ENCODE peak calls at places on chromosomes 4 and X, in nine cellular contexts. One of them, this sample, is unnamed.

GRCh38 chr4:105246712-105247111 is 100.0 kb downstream of the TET2 start:
- DNase-seq in CD8-positive, alpha-beta T cell: no peak
- DNase-seq in heart left ventricle: no peak
- DNase-seq in psoas muscle: no peak
- DNase-seq in esophagus muscularis mucosa: no peak
- DNase-seq in colonic mucosa: no peak
- DNase-seq in upper lobe of right lung: no peak
- DNase-seq in left ventricle myocardium inferior: no peak
- DNase-seq in lower lobe of right lung: no peak
- DNase-seq in this sample: no peak

GRCh38 chrX:51456246-51456645 is 40.1 kb downstream of the NUDT11 start:
- DNase-seq in lower lobe of right lung: no peak
- DNase-seq in upper lobe of right lung: no peak
- DNase-seq in CD8-positive, alpha-beta T cell: no peak
- DNase-seq in left ventricle myocardium inferior: no peak
- DNase-seq in heart left ventricle: no peak
- DNase-seq in esophagus muscularis mucosa: no peak
- DNase-seq in psoas muscle: no peak
- DNase-seq in colonic mucosa: no peak
- DNase-seq in this sample: no peak

GRCh38 chrX:71909956-71910355 is 689 bp upstream of the NHSL2 start:
- DNase-seq in CD8-positive, alpha-beta T cell: no peak
- DNase-seq in left ventricle myocardium inferior: no peak
- DNase-seq in colonic mucosa: no peak
- DNase-seq in psoas muscle: no peak
- DNase-seq in upper lobe of right lung: no peak
- DNase-seq in heart left ventricle: peak; percentile 7
- DNase-seq in lower lobe of right lung: no peak
- DNase-seq in esophagus muscularis mucosa: no peak
- DNase-seq in this sample: no peak

GRCh38 chr4:123530357-123530756 is 133.8 kb downstream of the SPRY1 start:
- DNase-seq in left ventricle myocardium inferior: no peak
- DNase-seq in upper lobe of right lung: no peak
- DNase-seq in lower lobe of right lung: no peak
- DNase-seq in CD8-positive, alpha-beta T cell: no peak
- DNase-seq in esophagus muscularis mucosa: no peak
- DNase-seq in heart left ventricle: no peak
- DNase-seq in colonic mucosa: no peak
- DNase-seq in psoas muscle: no peak
- DNase-seq in this sample: no peak

GRCh38 chr4:4986856-4987255 is 32.4 kb downstream of the CYTL1 start:
- DNase-seq in upper lobe of right lung: no peak
- DNase-seq in left ventricle myocardium inferior: no peak
- DNase-seq in lower lobe of right lung: no peak
- DNase-seq in esophagus muscularis mucosa: peak; percentile 34
- DNase-seq in heart left ventricle: no peak
- DNase-seq in colonic mucosa: no peak
- DNase-seq in CD8-positive, alpha-beta T cell: no peak
- DNase-seq in psoas muscle: no peak
- DNase-seq in this sample: no peak

GRCh38 chr4:53693909-53694308 is 102.6 kb upstream of the LNX1 start:
- DNase-seq in heart left ventricle: no peak
- DNase-seq in colonic mucosa: no peak
- DNase-seq in left ventricle myocardium inferior: no peak
- DNase-seq in CD8-positive, alpha-beta T cell: no peak
- DNase-seq in psoas muscle: no peak
- DNase-seq in esophagus muscularis mucosa: no peak
- DNase-seq in lower lobe of right lung: no peak
- DNase-seq in upper lobe of right lung: no peak
- DNase-seq in this sample: no peak

GRCh38 chr4:122920473-122920872 is 1.9 kb downstream of the NUDT6 start:
- DNase-seq in left ventricle myocardium inferior: no peak
- DNase-seq in psoas muscle: no peak
- DNase-seq in CD8-positive, alpha-beta T cell: no peak
- DNase-seq in lower lobe of right lung: no peak
- DNase-seq in colonic mucosa: no peak
- DNase-seq in esophagus muscularis mucosa: no peak
- DNase-seq in upper lobe of right lung: no peak
- DNase-seq in heart left ventricle: no peak
- DNase-seq in this sample: no peak

GRCh38 chrX:106481341-106481740 is 130.4 kb upstream of the RADX start:
- DNase-seq in heart left ventricle: peak; percentile 15
- DNase-seq in CD8-positive, alpha-beta T cell: no peak
- DNase-seq in upper lobe of right lung: no peak
- DNase-seq in psoas muscle: no peak
- DNase-seq in esophagus muscularis mucosa: no peak
- DNase-seq in colonic mucosa: peak; percentile 72
- DNase-seq in left ventricle myocardium inferior: no peak
- DNase-seq in lower lobe of right lung: no peak
- DNase-seq in this sample: peak; percentile 81

GRCh38 chr4:13133700-13134099 is 350.4 kb downstream of the RAB28 start:
- DNase-seq in esophagus muscularis mucosa: no peak
- DNase-seq in colonic mucosa: no peak
- DNase-seq in upper lobe of right lung: no peak
- DNase-seq in CD8-positive, alpha-beta T cell: no peak
- DNase-seq in left ventricle myocardium inferior: no peak
- DNase-seq in heart left ventricle: no peak
- DNase-seq in lower lobe of right lung: no peak
- DNase-seq in psoas muscle: no peak
- DNase-seq in this sample: no peak

GRCh38 chr4:48369248-48369647 is 27.9 kb downstream of the SLAIN2 start:
- DNase-seq in left ventricle myocardium inferior: no peak
- DNase-seq in psoas muscle: no peak
- DNase-seq in esophagus muscularis mucosa: no peak
- DNase-seq in heart left ventricle: no peak
- DNase-seq in lower lobe of right lung: no peak
- DNase-seq in upper lobe of right lung: no peak
- DNase-seq in CD8-positive, alpha-beta T cell: no peak
- DNase-seq in colonic mucosa: no peak
- DNase-seq in this sample: no peak

GRCh38 chrX:119801253-119802221 is 10.1 kb upstream of the RPL39 start:
- DNase-seq in CD8-positive, alpha-beta T cell: no peak
- DNase-seq in heart left ventricle: no peak
- DNase-seq in esophagus muscularis mucosa: no peak
- DNase-seq in colonic mucosa: no peak
- DNase-seq in lower lobe of right lung: no peak
- DNase-seq in upper lobe of right lung: no peak
- DNase-seq in left ventricle myocardium inferior: no peak
- DNase-seq in psoas muscle: no peak
- DNase-seq in this sample: no peak

GRCh38 chr4:87030124-87030523 is 95.3 kb downstream of the AFF1 start:
- DNase-seq in lower lobe of right lung: no peak
- DNase-seq in left ventricle myocardium inferior: no peak
- DNase-seq in heart left ventricle: no peak
- DNase-seq in esophagus muscularis mucosa: peak; percentile 42
- DNase-seq in upper lobe of right lung: no peak
- DNase-seq in colonic mucosa: no peak
- DNase-seq in psoas muscle: no peak
- DNase-seq in CD8-positive, alpha-beta T cell: no peak
- DNase-seq in this sample: no peak
- H3K4me1 ChIP-seq in lower lobe of right lung: peaks cover 98% of the 10 kb centered on the region
- H3K4me1 ChIP-seq in left ventricle myocardium inferior: peaks cover 100% of the 10 kb centered on the region
- H3K4me1 ChIP-seq in heart left ventricle: peaks cover 89% of the 10 kb centered on the region
- H3K4me1 ChIP-seq in esophagus muscularis mucosa: peaks cover 100% of the 10 kb centered on the region
- H3K4me1 ChIP-seq in upper lobe of right lung: peaks cover 88% of the 10 kb centered on the region
- H3K4me1 ChIP-seq in colonic mucosa: peaks cover 36% of the 10 kb centered on the region
- H3K4me1 ChIP-seq in psoas muscle: peaks cover 100% of the 10 kb centered on the region
- H3K4me1 ChIP-seq in CD8-positive, alpha-beta T cell: peaks cover 12% of the 10 kb centered on the region
- H3K4me1 ChIP-seq in this sample: peaks cover 40% of the 10 kb centered on the region

GRCh38 chr4:108650212-108651067 is at the start of gene OSTC:
- DNase-seq in left ventricle myocardium inferior: peak; percentile 96
- DNase-seq in colonic mucosa: peak; percentile 97
- DNase-seq in upper lobe of right lung: peak; percentile 97
- DNase-seq in heart left ventricle: peak; percentile 95
- DNase-seq in esophagus muscularis mucosa: peak; percentile 98
- DNase-seq in lower lobe of right lung: peak; percentile 97
- DNase-seq in CD8-positive, alpha-beta T cell: peak; percentile 81
- DNase-seq in psoas muscle: peak; percentile 97
- DNase-seq in this sample: peak; percentile 96
- TF ChIP-seq CTCF in left ventricle myocardium inferior: peak; percentile 38
- TF ChIP-seq CTCF in colonic mucosa: no peak
- TF ChIP-seq CTCF in upper lobe of right lung: peak; percentile 47
- TF ChIP-seq CTCF in heart left ventricle: peak; percentile 57
- TF ChIP-seq CTCF in esophagus muscularis mucosa: no peak
- TF ChIP-seq CTCF in lower lobe of right lung: peak; percentile 41
- TF ChIP-seq CTCF in CD8-positive, alpha-beta T cell: no peak
- TF ChIP-seq CTCF in psoas muscle: no peak
- TF ChIP-seq CTCF in this sample: no peak

GRCh38 chr4:169143335-169143734 is 127.4 kb downstream of the SH3RF1 start:
- DNase-seq in lower lobe of right lung: no peak
- DNase-seq in upper lobe of right lung: no peak
- DNase-seq in psoas muscle: no peak
- DNase-seq in colonic mucosa: no peak
- DNase-seq in esophagus muscularis mucosa: peak; percentile 37
- DNase-seq in CD8-positive, alpha-beta T cell: no peak
- DNase-seq in left ventricle myocardium inferior: no peak
- DNase-seq in heart left ventricle: no peak
- DNase-seq in this sample: no peak
- H3K4me3 ChIP-seq in lower lobe of right lung: no peak overlapping the region
- H3K4me3 ChIP-seq in upper lobe of right lung: no peak overlapping the region
- H3K4me3 ChIP-seq in psoas muscle: no peak overlapping the region
- H3K4me3 ChIP-seq in colonic mucosa: no peak overlapping the region
- H3K4me3 ChIP-seq in esophagus muscularis mucosa: no peak overlapping the region
- H3K4me3 ChIP-seq in CD8-positive, alpha-beta T cell: no peak overlapping the region
- H3K4me3 ChIP-seq in left ventricle myocardium inferior: no peak overlapping the region
- H3K4me3 ChIP-seq in heart left ventricle: no peak overlapping the region
- H3K4me3 ChIP-seq in this sample: no peak overlapping the region

DNA sequence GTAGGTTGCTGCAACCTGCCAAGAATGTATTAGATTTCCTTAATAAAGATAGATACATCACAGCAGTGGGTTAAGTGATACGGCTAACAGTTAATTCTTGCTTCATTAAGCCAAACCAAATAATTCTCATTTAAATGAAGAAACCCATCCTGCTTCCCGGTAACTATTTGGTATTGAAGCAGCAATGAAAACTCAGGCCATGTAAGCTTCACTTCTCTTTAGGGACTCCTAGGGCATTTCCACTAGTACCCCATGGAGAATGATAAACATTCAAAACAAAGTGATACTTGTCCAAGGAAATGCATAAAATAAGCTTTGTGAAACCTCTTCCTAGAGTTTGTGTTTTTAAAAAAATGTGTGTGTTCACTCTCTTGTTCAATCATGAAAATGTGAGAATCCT is 40.7 kb upstream of the RASGEF1B start:
- DNase-seq in colonic mucosa: no peak
- DNase-seq in lower lobe of right lung: no peak
- DNase-seq in esophagus muscularis mucosa: no peak
- DNase-seq in CD8-positive, alpha-beta T cell: no peak
- DNase-seq in left ventricle myocardium inferior: no peak
- DNase-seq in heart left ventricle: no peak
- DNase-seq in psoas muscle: no peak
- DNase-seq in upper lobe of right lung: no peak
- DNase-seq in this sample: no peak
- H3K4me1 ChIP-seq in colonic mucosa: no peaks in the 10 kb centered on the region
- H3K4me1 ChIP-seq in lower lobe of right lung: peaks cover 26% of the 10 kb centered on the region
- H3K4me1 ChIP-seq in esophagus muscularis mucosa: no peaks in the 10 kb centered on the region
- H3K4me1 ChIP-seq in CD8-positive, alpha-beta T cell: no peaks in the 10 kb centered on the region
- H3K4me1 ChIP-seq in left ventricle myocardium inferior: no peaks in the 10 kb centered on the region
- H3K4me1 ChIP-seq in heart left ventricle: no peaks in the 10 kb centered on the region
- H3K4me1 ChIP-seq in psoas muscle: no peaks in the 10 kb centered on the region
- H3K4me1 ChIP-seq in upper lobe of right lung: peaks cover 18% of the 10 kb centered on the region
- H3K4me1 ChIP-seq in this sample: no peaks in the 10 kb centered on the region

GRCh38 chrX:102129473-102129872 is 4.0 kb downstream of the TCEAL2 start:
- DNase-seq in psoas muscle: no peak
- DNase-seq in CD8-positive, alpha-beta T cell: no peak
- DNase-seq in heart left ventricle: no peak
- DNase-seq in esophagus muscularis mucosa: no peak
- DNase-seq in upper lobe of right lung: no peak
- DNase-seq in left ventricle myocardium inferior: no peak
- DNase-seq in lower lobe of right lung: no peak
- DNase-seq in colonic mucosa: no peak
- DNase-seq in this sample: no peak
- TF ChIP-seq CTCF in psoas muscle: peak; percentile 19
- TF ChIP-seq CTCF in CD8-positive, alpha-beta T cell: peak; percentile 36
- TF ChIP-seq CTCF in heart left ventricle: peak; percentile 35
- TF ChIP-seq CTCF in esophagus muscularis mucosa: peak; percentile 21
- TF ChIP-seq CTCF in upper lobe of right lung: peak; percentile 30
- TF ChIP-seq CTCF in left ventricle myocardium inferior: peak; percentile 31
- TF ChIP-seq CTCF in lower lobe of right lung: no peak
- TF ChIP-seq CTCF in colonic mucosa: peak; percentile 23
- TF ChIP-seq CTCF in this sample: no peak

GRCh38 chr4:26827798-26828197 is 32.8 kb upstream of the STIM2 start:
- DNase-seq in lower lobe of right lung: no peak
- DNase-seq in left ventricle myocardium inferior: no peak
- DNase-seq in colonic mucosa: no peak
- DNase-seq in upper lobe of right lung: no peak
- DNase-seq in psoas muscle: no peak
- DNase-seq in heart left ventricle: no peak
- DNase-seq in CD8-positive, alpha-beta T cell: no peak
- DNase-seq in esophagus muscularis mucosa: no peak
- DNase-seq in this sample: no peak

GRCh38 chr4:26823583-26823982 is 37.1 kb upstream of the STIM2 start:
- DNase-seq in upper lobe of right lung: no peak
- DNase-seq in psoas muscle: no peak
- DNase-seq in CD8-positive, alpha-beta T cell: no peak
- DNase-seq in heart left ventricle: no peak
- DNase-seq in esophagus muscularis mucosa: no peak
- DNase-seq in colonic mucosa: no peak
- DNase-seq in lower lobe of right lung: no peak
- DNase-seq in left ventricle myocardium inferior: no peak
- DNase-seq in this sample: no peak

GRCh38 chr4:26830016-26830415 is 30.6 kb upstream of the STIM2 start:
- DNase-seq in lower lobe of right lung: no peak
- DNase-seq in CD8-positive, alpha-beta T cell: no peak
- DNase-seq in heart left ventricle: no peak
- DNase-seq in left ventricle myocardium inferior: no peak
- DNase-seq in upper lobe of right lung: no peak
- DNase-seq in esophagus muscularis mucosa: no peak
- DNase-seq in colonic mucosa: no peak
- DNase-seq in psoas muscle: no peak
- DNase-seq in this sample: no peak

GRCh38 chr4:26829018-26829417 is 31.6 kb upstream of the STIM2 start:
- DNase-seq in psoas muscle: no peak
- DNase-seq in left ventricle myocardium inferior: no peak
- DNase-seq in esophagus muscularis mucosa: no peak
- DNase-seq in CD8-positive, alpha-beta T cell: no peak
- DNase-seq in heart left ventricle: no peak
- DNase-seq in lower lobe of right lung: no peak
- DNase-seq in colonic mucosa: no peak
- DNase-seq in upper lobe of right lung: no peak
- DNase-seq in this sample: no peak

GRCh38 chr4:26826721-26827120 is 33.9 kb upstream of the STIM2 start:
- DNase-seq in psoas muscle: no peak
- DNase-seq in colonic mucosa: peak; percentile 66
- DNase-seq in upper lobe of right lung: no peak
- DNase-seq in esophagus muscularis mucosa: no peak
- DNase-seq in lower lobe of right lung: no peak
- DNase-seq in heart left ventricle: no peak
- DNase-seq in CD8-positive, alpha-beta T cell: no peak
- DNase-seq in left ventricle myocardium inferior: no peak
- DNase-seq in this sample: no peak
- H3K4me3 ChIP-seq in psoas muscle: no peak overlapping the region
- H3K4me3 ChIP-seq in colonic mucosa: no peak overlapping the region
- H3K4me3 ChIP-seq in upper lobe of right lung: no peak overlapping the region
- H3K4me3 ChIP-seq in esophagus muscularis mucosa: no peak overlapping the region
- H3K4me3 ChIP-seq in lower lobe of right lung: no peak overlapping the region
- H3K4me3 ChIP-seq in heart left ventricle: no peak overlapping the region
- H3K4me3 ChIP-seq in CD8-positive, alpha-beta T cell: no peak overlapping the region
- H3K4me3 ChIP-seq in left ventricle myocardium inferior: no peak overlapping the region
- H3K4me3 ChIP-seq in this sample: no peak overlapping the region

DNA sequence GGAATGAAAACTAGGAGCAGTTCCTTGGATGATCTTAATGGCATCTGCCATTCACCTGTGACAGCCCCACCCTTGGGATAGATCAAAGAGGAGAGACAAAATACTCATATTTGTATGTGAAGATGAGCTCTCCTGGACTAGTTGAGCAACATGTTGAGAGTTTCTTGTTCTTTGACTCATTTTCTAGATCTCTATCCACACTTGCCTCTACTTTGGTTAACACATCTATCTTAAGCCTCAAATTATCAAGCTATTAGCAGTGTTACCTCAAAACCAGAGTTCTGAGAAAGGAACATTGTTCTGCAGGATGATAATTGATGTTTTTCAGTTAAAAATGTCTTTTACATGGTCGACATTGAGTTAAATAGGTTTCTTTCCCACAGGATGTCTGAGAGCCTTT is 94.2 kb upstream of the TEX13D start:
- DNase-seq in heart left ventricle: no peak
- DNase-seq in left ventricle myocardium inferior: no peak
- DNase-seq in colonic mucosa: no peak
- DNase-seq in CD8-positive, alpha-beta T cell: no peak
- DNase-seq in psoas muscle: no peak
- DNase-seq in upper lobe of right lung: no peak
- DNase-seq in lower lobe of right lung: no peak
- DNase-seq in esophagus muscularis mucosa: no peak
- DNase-seq in this sample: no peak
- H3K4me1 ChIP-seq in heart left ventricle: no peaks in the 10 kb centered on the region
- H3K4me1 ChIP-seq in left ventricle myocardium inferior: no peaks in the 10 kb centered on the region
- H3K4me1 ChIP-seq in colonic mucosa: no peaks in the 10 kb centered on the region
- H3K4me1 ChIP-seq in CD8-positive, alpha-beta T cell: peaks cover 6% of the 10 kb centered on the region
- H3K4me1 ChIP-seq in psoas muscle: no peaks in the 10 kb centered on the region
- H3K4me1 ChIP-seq in upper lobe of right lung: no peaks in the 10 kb centered on the region
- H3K4me1 ChIP-seq in lower lobe of right lung: no peaks in the 10 kb centered on the region
- H3K4me1 ChIP-seq in esophagus muscularis mucosa: peaks cover 16% of the 10 kb centered on the region
- H3K4me1 ChIP-seq in this sample: no peaks in the 10 kb centered on the region